ENCODE peak calls at places on chromosomes 3 and 15, in seven cellular contexts. One of them, this sample, is unnamed.

GRCh38 chr3:179146911-179147570 is 1.1 kb upstream of the PIK3CA start:
- DNase-seq in IMR-90: peak; percentile 68
- DNase-seq in SK-N-SH: peak; percentile 68
- DNase-seq in endothelial cell of umbilical vein: peak; percentile 91
- DNase-seq in astrocyte: peak; percentile 48
- DNase-seq in GM23248: peak; percentile 76
- DNase-seq in neuronal stem cell: peak; percentile 57
- DNase-seq in this sample: peak; percentile 66

GRCh38 chr3:77718326-77718725 is 678.4 kb downstream of the ROBO2 start:
- DNase-seq in IMR-90: no peak
- DNase-seq in SK-N-SH: no peak
- DNase-seq in endothelial cell of umbilical vein: no peak
- DNase-seq in astrocyte: no peak
- DNase-seq in GM23248: no peak
- DNase-seq in neuronal stem cell: no peak
- DNase-seq in this sample: no peak

GRCh38 chr3:67610458-67610857 is 44.0 kb downstream of the SUCLG2 start:
- DNase-seq in IMR-90: peak; percentile 85
- DNase-seq in SK-N-SH: no peak
- DNase-seq in endothelial cell of umbilical vein: peak; percentile 79
- DNase-seq in astrocyte: peak; percentile 58
- DNase-seq in GM23248: peak; percentile 69
- DNase-seq in neuronal stem cell: no peak
- DNase-seq in this sample: peak; percentile 63

GRCh38 chr3:59655616-59656015 is 605.8 kb upstream of the CFAP20DC start:
- DNase-seq in IMR-90: no peak
- DNase-seq in SK-N-SH: no peak
- DNase-seq in endothelial cell of umbilical vein: no peak
- DNase-seq in astrocyte: no peak
- DNase-seq in GM23248: no peak
- DNase-seq in neuronal stem cell: no peak
- DNase-seq in this sample: no peak

GRCh38 chr3:151686257-151686656 is 47.5 kb upstream of the AADACL2 start:
- DNase-seq in IMR-90: no peak
- DNase-seq in SK-N-SH: no peak
- DNase-seq in endothelial cell of umbilical vein: no peak
- DNase-seq in astrocyte: peak; percentile 35
- DNase-seq in GM23248: no peak
- DNase-seq in neuronal stem cell: no peak
- DNase-seq in this sample: peak; percentile 6

GRCh38 chr3:190596341-190597285 is 82.7 kb downstream of the IL1RAP start:
- DNase-seq in IMR-90: no peak
- DNase-seq in SK-N-SH: no peak
- DNase-seq in endothelial cell of umbilical vein: no peak
- DNase-seq in astrocyte: peak; percentile 18
- DNase-seq in GM23248: peak; percentile 37
- DNase-seq in neuronal stem cell: no peak
- DNase-seq in this sample: no peak

GRCh38 chr3:174973465-174973864 is 114.3 kb downstream of the NAALADL2 start:
- DNase-seq in IMR-90: no peak
- DNase-seq in SK-N-SH: no peak
- DNase-seq in endothelial cell of umbilical vein: no peak
- DNase-seq in astrocyte: no peak
- DNase-seq in GM23248: no peak
- DNase-seq in neuronal stem cell: no peak
- DNase-seq in this sample: peak; percentile 78

GRCh38 chr3:14218355-14218754 is 39.7 kb downstream of the LSM3 start:
- DNase-seq in IMR-90: no peak
- DNase-seq in SK-N-SH: no peak
- DNase-seq in endothelial cell of umbilical vein: no peak
- DNase-seq in astrocyte: no peak
- DNase-seq in GM23248: no peak
- DNase-seq in neuronal stem cell: no peak
- DNase-seq in this sample: no peak

GRCh38 chr3:194993896-194994295 is 277.1 kb downstream of the XXYLT1 start:
- DNase-seq in IMR-90: no peak
- DNase-seq in SK-N-SH: no peak
- DNase-seq in endothelial cell of umbilical vein: no peak
- DNase-seq in astrocyte: no peak
- DNase-seq in GM23248: no peak
- DNase-seq in neuronal stem cell: no peak
- DNase-seq in this sample: no peak

GRCh38 chr3:132972333-132972732 is 65.9 kb upstream of the TMEM108 start:
- DNase-seq in IMR-90: peak; percentile 19
- DNase-seq in SK-N-SH: no peak
- DNase-seq in endothelial cell of umbilical vein: no peak
- DNase-seq in astrocyte: peak; percentile 25
- DNase-seq in GM23248: peak; percentile 17
- DNase-seq in neuronal stem cell: no peak
- DNase-seq in this sample: peak; percentile 51

GRCh38 chr3:64352596-64352989 is 127.3 kb upstream of the PRICKLE2 start:
- DNase-seq in IMR-90: no peak
- DNase-seq in SK-N-SH: no peak
- DNase-seq in endothelial cell of umbilical vein: no peak
- DNase-seq in astrocyte: no peak
- DNase-seq in GM23248: peak; percentile 69
- DNase-seq in neuronal stem cell: no peak
- DNase-seq in this sample: no peak

GRCh38 chr3:160180581-160181216 is 44.5 kb upstream of the C3orf80 start:
- DNase-seq in IMR-90: no peak
- DNase-seq in SK-N-SH: peak; percentile 17
- DNase-seq in endothelial cell of umbilical vein: peak; percentile 66
- DNase-seq in astrocyte: peak; percentile 85
- DNase-seq in GM23248: peak; percentile 83
- DNase-seq in neuronal stem cell: no peak
- DNase-seq in this sample: no peak

GRCh38 chr3:192933779-192934456 is 16.3 kb upstream of the MB21D2 start:
- DNase-seq in IMR-90: peak; percentile 73
- DNase-seq in SK-N-SH: no peak
- DNase-seq in endothelial cell of umbilical vein: no peak
- DNase-seq in astrocyte: no peak
- DNase-seq in GM23248: peak; percentile 38
- DNase-seq in neuronal stem cell: no peak
- DNase-seq in this sample: peak; percentile 19

GRCh38 chr15:101023501-101024110 is 104.4 kb downstream of the LRRK1 start:
- DNase-seq in IMR-90: no peak
- DNase-seq in SK-N-SH: no peak
- DNase-seq in endothelial cell of umbilical vein: no peak
- DNase-seq in astrocyte: no peak
- DNase-seq in GM23248: no peak
- DNase-seq in neuronal stem cell: no peak
- DNase-seq in this sample: no peak

GRCh38 chr15:63338170-63338569 is 43.5 kb downstream of the CA12 start:
- DNase-seq in IMR-90: peak; percentile 79
- DNase-seq in SK-N-SH: no peak
- DNase-seq in endothelial cell of umbilical vein: no peak
- DNase-seq in astrocyte: peak; percentile 84
- DNase-seq in GM23248: peak; percentile 86
- DNase-seq in neuronal stem cell: no peak
- DNase-seq in this sample: peak; percentile 89

GRCh38 chr3:119258915-119259314 is 18.2 kb upstream of the B4GALT4 start:
- DNase-seq in IMR-90: no peak
- DNase-seq in SK-N-SH: no peak
- DNase-seq in endothelial cell of umbilical vein: no peak
- DNase-seq in astrocyte: no peak
- DNase-seq in GM23248: no peak
- DNase-seq in neuronal stem cell: no peak
- DNase-seq in this sample: no peak

GRCh38 chr3:126938520-126939346 is 44.2 kb upstream of the PLXNA1 start:
- DNase-seq in IMR-90: no peak
- DNase-seq in SK-N-SH: no peak
- DNase-seq in endothelial cell of umbilical vein: no peak
- DNase-seq in astrocyte: no peak
- DNase-seq in GM23248: no peak
- DNase-seq in neuronal stem cell: no peak
- DNase-seq in this sample: no peak

GRCh38 chr15:40747685-40748631 is 7.1 kb downstream of the RMDN3 start:
- DNase-seq in IMR-90: no peak
- DNase-seq in SK-N-SH: no peak
- DNase-seq in endothelial cell of umbilical vein: no peak
- DNase-seq in astrocyte: no peak
- DNase-seq in GM23248: no peak
- DNase-seq in neuronal stem cell: no peak
- DNase-seq in this sample: no peak

GRCh38 chr3:16704938-16705337 is 99.7 kb upstream of the DAZL start:
- DNase-seq in IMR-90: no peak
- DNase-seq in SK-N-SH: no peak
- DNase-seq in endothelial cell of umbilical vein: no peak
- DNase-seq in astrocyte: no peak
- DNase-seq in GM23248: no peak
- DNase-seq in neuronal stem cell: no peak
- DNase-seq in this sample: no peak

GRCh38 chr3:16884748-16885587 is at the start of gene PLCL2:
- DNase-seq in IMR-90: peak; percentile 21
- DNase-seq in SK-N-SH: peak; percentile 88
- DNase-seq in endothelial cell of umbilical vein: peak; percentile 33
- DNase-seq in astrocyte: no peak
- DNase-seq in GM23248: peak; percentile 72
- DNase-seq in neuronal stem cell: peak; percentile 42
- DNase-seq in this sample: peak; percentile 9

GRCh38 chr15:49270541-49271421 is 100.7 kb downstream of the GALK2 start:
- DNase-seq in IMR-90: peak; percentile 69
- DNase-seq in SK-N-SH: no peak
- DNase-seq in endothelial cell of umbilical vein: no peak
- DNase-seq in astrocyte: peak; percentile 96
- DNase-seq in GM23248: peak; percentile 76
- DNase-seq in neuronal stem cell: peak; percentile 2
- DNase-seq in this sample: no peak

DNA sequence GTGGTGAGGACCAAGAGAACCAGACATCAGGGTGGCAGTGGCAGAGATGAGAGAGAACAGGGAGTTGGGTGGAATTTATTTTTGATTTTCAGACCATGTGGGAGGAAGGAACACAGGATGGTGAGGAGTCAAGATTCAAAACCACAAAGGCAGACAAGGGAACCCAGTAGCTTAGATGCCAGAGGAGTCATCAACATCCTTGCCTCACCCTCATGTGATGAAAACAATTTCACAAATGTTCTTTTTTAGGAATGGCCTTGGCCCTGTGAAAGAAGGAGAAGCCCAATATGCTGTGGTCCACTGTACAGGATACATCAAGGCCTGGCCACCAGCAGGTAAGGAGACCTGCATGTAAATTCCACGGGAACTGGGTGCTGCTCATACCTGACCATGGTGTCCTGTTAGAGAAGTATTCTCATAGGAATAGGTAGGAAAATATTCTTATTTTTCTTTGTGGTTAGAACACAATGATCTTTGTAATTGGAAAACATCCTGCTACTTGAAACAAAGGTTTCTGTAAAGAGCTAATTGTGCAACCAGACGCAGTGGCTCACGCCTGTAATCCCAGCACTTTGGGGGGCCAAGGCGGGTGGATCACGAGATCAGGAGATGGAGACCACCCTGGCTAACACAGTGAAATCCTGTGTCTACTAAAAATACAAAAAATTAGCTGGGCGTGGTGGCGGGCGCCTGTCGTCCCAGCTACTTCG is 110.0 kb downstream of the ARNT2 start:
- DNase-seq in IMR-90: peak; percentile 75
- DNase-seq in SK-N-SH: no peak
- DNase-seq in endothelial cell of umbilical vein: no peak
- DNase-seq in astrocyte: peak; percentile 77
- DNase-seq in GM23248: peak; percentile 92
- DNase-seq in neuronal stem cell: no peak
- DNase-seq in this sample: peak; percentile 51
- H3K9ac ChIP-seq in IMR-90: peak overlapping the region; percentile 38
- H3K9ac ChIP-seq in SK-N-SH: no peak overlapping the region
- H3K9ac ChIP-seq in endothelial cell of umbilical vein: no peak overlapping the region
- H3K9ac ChIP-seq in astrocyte: no peak overlapping the region
- H3K9ac ChIP-seq in GM23248: peak overlapping the region; percentile 44
- H3K9ac ChIP-seq in neuronal stem cell: no peak overlapping the region
- H3K9ac ChIP-seq in this sample: no peak overlapping the region

GRCh38 chr15:75924576-75924975 is 20.9 kb downstream of the FBXO22 start:
- DNase-seq in IMR-90: no peak
- DNase-seq in SK-N-SH: no peak
- DNase-seq in endothelial cell of umbilical vein: no peak
- DNase-seq in astrocyte: no peak
- DNase-seq in GM23248: peak; percentile 15
- DNase-seq in neuronal stem cell: no peak
- DNase-seq in this sample: peak; percentile 32
- H3K36me3 ChIP-seq in IMR-90: peaks cover 8% of the 10 kb centered on the region
- H3K36me3 ChIP-seq in SK-N-SH: peaks cover 53% of the 10 kb centered on the region
- H3K36me3 ChIP-seq in endothelial cell of umbilical vein: no peaks in the 10 kb centered on the region
- H3K36me3 ChIP-seq in astrocyte: peaks cover 4% of the 10 kb centered on the region
- H3K36me3 ChIP-seq in GM23248: no peaks in the 10 kb centered on the region
- H3K36me3 ChIP-seq in neuronal stem cell: peaks cover 14% of the 10 kb centered on the region
- H3K36me3 ChIP-seq in this sample: peaks cover 12% of the 10 kb centered on the region

GRCh38 chr3:188486952-188487351 is 333.0 kb downstream of the LPP start:
- DNase-seq in IMR-90: no peak
- DNase-seq in SK-N-SH: no peak
- DNase-seq in endothelial cell of umbilical vein: no peak
- DNase-seq in astrocyte: no peak
- DNase-seq in GM23248: peak; percentile 11
- DNase-seq in neuronal stem cell: no peak
- DNase-seq in this sample: no peak
- H2AFZ ChIP-seq in IMR-90: no peak overlapping the region
- H2AFZ ChIP-seq in SK-N-SH: no peak overlapping the region
- H2AFZ ChIP-seq in endothelial cell of umbilical vein: no peak overlapping the region
- H2AFZ ChIP-seq in astrocyte: no peak overlapping the region
- H2AFZ ChIP-seq in GM23248: no peak overlapping the region
- H2AFZ ChIP-seq in neuronal stem cell: no peak overlapping the region
- H2AFZ ChIP-seq in this sample: no peak overlapping the region

GRCh38 chr3:100972293-100972692 is 20.9 kb downstream of the ABI3BP start:
- DNase-seq in IMR-90: no peak
- DNase-seq in SK-N-SH: no peak
- DNase-seq in endothelial cell of umbilical vein: peak; percentile 61
- DNase-seq in astrocyte: no peak
- DNase-seq in GM23248: no peak
- DNase-seq in neuronal stem cell: no peak
- DNase-seq in this sample: peak; percentile 28

GRCh38 chr3:100971776-100972175 is 21.4 kb downstream of the ABI3BP start:
- DNase-seq in IMR-90: no peak
- DNase-seq in SK-N-SH: no peak
- DNase-seq in endothelial cell of umbilical vein: no peak
- DNase-seq in astrocyte: no peak
- DNase-seq in GM23248: no peak
- DNase-seq in neuronal stem cell: no peak
- DNase-seq in this sample: no peak

GRCh38 chr3:100970537-100970936 is 22.7 kb downstream of the ABI3BP start:
- DNase-seq in IMR-90: no peak
- DNase-seq in SK-N-SH: no peak
- DNase-seq in endothelial cell of umbilical vein: no peak
- DNase-seq in astrocyte: no peak
- DNase-seq in GM23248: no peak
- DNase-seq in neuronal stem cell: no peak
- DNase-seq in this sample: no peak

GRCh38 chr3:100973594-100973993 is 19.6 kb downstream of the ABI3BP start:
- DNase-seq in IMR-90: no peak
- DNase-seq in SK-N-SH: no peak
- DNase-seq in endothelial cell of umbilical vein: no peak
- DNase-seq in astrocyte: no peak
- DNase-seq in GM23248: no peak
- DNase-seq in neuronal stem cell: no peak
- DNase-seq in this sample: no peak

DNA sequence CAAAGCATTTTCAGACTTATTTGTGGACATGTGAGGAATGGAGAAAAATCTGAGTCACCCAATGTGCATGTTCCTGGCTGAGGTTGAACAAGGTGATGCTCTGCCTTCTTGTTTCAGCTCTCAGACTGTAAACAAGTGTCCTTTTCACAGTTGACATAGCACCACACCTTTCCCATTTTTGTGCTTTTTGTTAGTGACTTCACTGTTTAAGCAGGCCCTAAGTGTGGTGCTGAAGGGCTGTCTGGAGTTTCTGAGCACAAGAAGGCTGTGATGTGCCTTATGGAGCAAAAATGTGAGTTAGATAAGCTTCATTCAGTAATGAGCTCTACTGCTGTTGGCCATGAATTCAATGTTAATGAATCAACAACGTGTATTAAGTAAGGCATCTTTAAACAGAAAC is 20.4 kb downstream of the ABI3BP start:
- DNase-seq in IMR-90: peak; percentile 48
- DNase-seq in SK-N-SH: no peak
- DNase-seq in endothelial cell of umbilical vein: peak; percentile 44
- DNase-seq in astrocyte: peak; percentile 8
- DNase-seq in GM23248: peak; percentile 60
- DNase-seq in neuronal stem cell: no peak
- DNase-seq in this sample: peak; percentile 78
- H3K9ac ChIP-seq in IMR-90: no peak overlapping the region
- H3K9ac ChIP-seq in SK-N-SH: no peak overlapping the region
- H3K9ac ChIP-seq in endothelial cell of umbilical vein: no peak overlapping the region
- H3K9ac ChIP-seq in astrocyte: no peak overlapping the region
- H3K9ac ChIP-seq in GM23248: no peak overlapping the region
- H3K9ac ChIP-seq in neuronal stem cell: no peak overlapping the region
- H3K9ac ChIP-seq in this sample: no peak overlapping the region

This sample was measured in mammary epithelial cell.